ENCODE peak calls at places on chromosomes 11 and 22, in four cellular contexts. J, C, R and H are unnamed samples.
A peak's percentile ranks its signal among the peaks of the same experiment; 100 is the strongest.

GRCh38 chr22:35426801-35427140 is 26.8 kb downstream of the MCM5 start:
- DNase-seq in J (no peak), C (no peak), R (no peak), H (no peak)

GRCh38 chr11:22304337-22304961 is 33.7 kb upstream of the SLC17A6 start:
- DNase-seq in J (no peak), C (no peak), R (no peak), H (peak; percentile 1)

GRCh38 chr22:39013923-39014722 is at the start of gene APOBEC3C:
- DNase-seq in J (no peak), C (peak; percentile 8), R (peak; percentile 49), H (no peak)

GRCh38 chr22:37454857-37455686 is 27.8 kb upstream of the ELFN2 start:
- DNase-seq in J (no peak), C (no peak), R (no peak), H (no peak)

GRCh38 chr22:25622011-25622410 is 57.5 kb downstream of the GRK3 start:
- DNase-seq in J (no peak), C (no peak), R (no peak), H (no peak)

GRCh38 chr11:933002-933820 is 7.5 kb downstream of the AP2A2 start:
- DNase-seq in J (no peak), C (no peak), R (no peak), H (no peak)

GRCh38 chr11:117837070-117837776 is 12.7 kb upstream of the FXYD2 start:
- DNase-seq in J (no peak), C (no peak), R (no peak), H (no peak)

GRCh38 chr11:91158901-91159537 is 936.2 kb upstream of the CHORDC1 start:
- DNase-seq in J (no peak), C (no peak), R (no peak), H (no peak)

GRCh38 chr11:102964867-102965266 is 9.3 kb upstream of the MMP13 start:
- DNase-seq in J (no peak), C (no peak), R (no peak), H (no peak)

GRCh38 chr22:32204211-32204855 is 540 bp downstream of the RFPL2 start:
- DNase-seq in J (no peak), C (no peak), R (no peak), H (peak; percentile 62)

GRCh38 chr11:119902656-119903181 is 173.7 kb upstream of the NECTIN1 start:
- DNase-seq in J (no peak), C (no peak), R (no peak), H (no peak)

GRCh38 chr11:57290288-57290687 is 34.5 kb downstream of the TNKS1BP1 start:
- DNase-seq in J (no peak), C (no peak), R (no peak), H (no peak)

GRCh38 chr22:35376728-35377472 is 4.0 kb upstream of the HMOX1 start:
- DNase-seq in J (peak; percentile 58), C (no peak), R (no peak), H (no peak)

GRCh38 chr11:46390331-46391171 is 1.0 kb downstream of the CHRM4 start:
- DNase-seq in J (no peak), C (no peak), R (no peak), H (no peak)

GRCh38 chr22:22702874-22703570 is 58.6 kb downstream of the GGTLC2 start:
- DNase-seq in J (no peak), C (no peak), R (no peak), H (no peak)

GRCh38 chr22:35900483-35901168 is 128.0 kb downstream of the RBFOX2 start:
- DNase-seq in J (no peak), C (no peak), R (no peak), H (no peak)

GRCh38 chr22:41334215-41334614 is 32.9 kb downstream of the ZC3H7B start:
- DNase-seq in J (no peak), C (no peak), R (no peak), H (no peak)